ENCODE peak calls at places on chromosomes 7 and 10, in ten cellular contexts. I is endothelial cell, Z is mesothelial cell of epicardium, T is prostate gland, O is heart right ventricle, M is progenitor cell of endocrine pancreas, W is LNCaP clone FGC, K is HCT116, C is dorsolateral prefrontal cortex, V is GM12865. N is an unnamed sample.
A peak's percentile ranks its signal among the peaks of the same experiment; 100 is the strongest.

GRCh38 chr7:158121441-158122045 is 466.1 kb downstream of the PTPRN2 start:
- DNase-seq in I (no peak), Z (no peak), T (no peak), O (no peak), M (no peak), W (no peak), K (no peak), C (no peak), V (no peak), N (no peak)

GRCh38 chr10:7102557-7103349 is 308.1 kb downstream of the SFMBT2 start:
- DNase-seq in I (no peak), Z (no peak), T (no peak), O (no peak), M (no peak), W (no peak), K (no peak), C (no peak), V (peak; percentile 13), N (no peak)

GRCh38 chr10:72204724-72205123 is 11.1 kb upstream of the ANAPC16 start:
- DNase-seq in I (no peak), Z (no peak), T (no peak), O (no peak), M (no peak), W (no peak), K (no peak), C (no peak), V (no peak), N (no peak)

GRCh38 chr10:81082621-81083376 is 545.1 kb downstream of the SH2D4B start:
- DNase-seq in I (no peak), Z (no peak), T (no peak), O (no peak), M (no peak), W (no peak), K (no peak), C (no peak), V (peak; percentile 19), N (no peak)

GRCh38 chr10:98388086-98388655 is 26.8 kb downstream of the PYROXD2 start:
- DNase-seq in I (no peak), Z (no peak), T (no peak), O (no peak), M (no peak), W (no peak), K (no peak), C (no peak), V (no peak), N (no peak)

GRCh38 chr7:81501220-81501619 is 268.6 kb downstream of the HGF start:
- DNase-seq in I (no peak), Z (no peak), T (no peak), O (no peak), M (no peak), W (no peak), K (peak; percentile 13), C (no peak), V (peak; percentile 9), N (no peak)

GRCh38 chr10:3946234-3947229 is 161.5 kb upstream of the KLF6 start:
- DNase-seq in I (no peak), Z (no peak), T (no peak), O (no peak), M (no peak), W (no peak), K (no peak), C (no peak), V (no peak), N (no peak)

GRCh38 chr10:49539320-49539885 is 482 bp upstream of the ERCC6 start:
- DNase-seq in I (peak; percentile 58), Z (no peak), T (peak; percentile 23), O (peak; percentile 27), M (no peak), W (peak; percentile 44), K (peak; percentile 18), C (peak; percentile 36), V (no peak), N (peak; percentile 28)

GRCh38 chr10:23408330-23408976 is 30.4 kb upstream of the OTUD1 start:
- DNase-seq in I (no peak), Z (no peak), T (no peak), O (no peak), M (no peak), W (peak; percentile 66), K (no peak), C (no peak), V (no peak), N (no peak)

GRCh38 chr7:43164757-43165156 is 52.3 kb downstream of the HECW1 start:
- DNase-seq in I (no peak), Z (no peak), T (no peak), O (no peak), M (no peak), W (no peak), K (peak; percentile 39), C (no peak), V (peak; percentile 76), N (no peak)

GRCh38 chr7:151940048-151940845 is 16.0 kb upstream of the GALNTL5 start:
- DNase-seq in I (no peak), Z (no peak), T (no peak), O (no peak), M (no peak), W (no peak), K (no peak), C (no peak), V (no peak), N (no peak)

GRCh38 chr7:79282051-79282694 is 171.3 kb downstream of the MAGI2 start:
- DNase-seq in I (no peak), Z (no peak), T (no peak), O (peak; percentile 6), M (no peak), W (no peak), K (peak; percentile 35), C (peak; percentile 62), V (no peak), N (no peak)

GRCh38 chr7:157523371-157523765 is 186.6 kb downstream of the DNAJB6 start:
- DNase-seq in I (no peak), Z (no peak), T (no peak), O (no peak), M (peak; percentile 3), W (no peak), K (no peak), C (no peak), V (no peak), N (no peak)

GRCh38 chr10:96758423-96758822 is 38.1 kb upstream of the PIK3AP1 start:
- DNase-seq in I (no peak), Z (no peak), T (no peak), O (peak; percentile 12), M (no peak), W (no peak), K (no peak), C (no peak), V (peak; percentile 86), N (no peak)

GRCh38 chr10:96814264-96814663 is 17.8 kb upstream of the LCOR start:
- DNase-seq in I (no peak), Z (no peak), T (no peak), O (no peak), M (no peak), W (no peak), K (peak; percentile 23), C (no peak), V (no peak), N (no peak)

GRCh38 chr7:137462847-137463246 is 119.3 kb upstream of the PTN start:
- DNase-seq in I (no peak), Z (no peak), T (no peak), O (no peak), M (no peak), W (no peak), K (no peak), C (no peak), V (peak; percentile 18), N (no peak)

GRCh38 chr7:108285018-108285368 is 154.8 kb upstream of the LAMB4 start:
- DNase-seq in I (no peak), Z (no peak), T (no peak), O (no peak), M (no peak), W (no peak), K (no peak), C (no peak), V (no peak), N (no peak)

GRCh38 chr7:13282377-13282980 is 595.0 kb downstream of the ARL4A start:
- DNase-seq in I (no peak), Z (no peak), T (no peak), O (no peak), M (no peak), W (peak; percentile 37), K (peak; percentile 35), C (no peak), V (no peak), N (no peak)
- TF ChIP-seq CTCF in I (no peak), Z (peak; percentile 42), T (peak; percentile 43), O (no peak), M (peak; percentile 67), W (peak; percentile 41), K (peak; percentile 39), C (peak; percentile 41), V (no peak), N (peak; percentile 74)

DNA sequence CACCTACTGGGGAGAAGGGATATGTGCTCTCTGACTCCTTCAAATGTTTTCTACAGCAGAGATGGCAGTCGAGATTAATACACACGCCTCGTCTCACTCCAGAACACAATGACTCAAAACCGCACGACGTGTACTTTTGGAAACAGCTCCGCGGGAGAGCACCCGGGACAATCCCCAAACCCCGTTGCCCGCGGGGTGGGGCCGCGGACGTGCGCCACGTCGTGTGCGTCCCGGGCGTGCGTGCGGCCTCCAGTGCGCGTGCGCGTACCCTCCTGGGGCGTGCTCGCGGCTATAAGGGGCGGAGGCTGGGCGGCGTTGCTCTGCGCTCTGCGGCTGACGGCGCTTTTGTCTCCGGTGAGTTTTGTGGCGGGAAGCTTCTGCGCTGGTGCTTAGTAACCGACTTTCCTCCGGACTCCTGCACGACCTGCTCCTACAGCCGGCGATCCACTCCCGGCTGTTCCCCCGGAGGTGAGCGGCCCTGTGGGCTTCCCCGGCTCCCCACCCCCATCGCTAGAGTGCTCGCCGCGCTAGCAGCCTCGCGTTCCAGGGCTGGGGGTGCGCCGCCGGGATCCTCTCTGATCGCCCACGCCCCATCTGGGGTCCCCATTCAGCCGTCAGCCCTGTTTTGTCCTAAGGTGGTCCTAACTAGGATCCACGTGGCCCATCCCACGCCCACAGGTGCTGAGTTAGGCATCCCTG is at the start of gene HILPDA:
- DNase-seq in I (peak; percentile 79), Z (peak; percentile 78), T (peak; percentile 88), O (peak; percentile 92), M (peak; percentile 72), W (peak; percentile 70), K (peak; percentile 73), C (peak; percentile 86), V (peak; percentile 97), N (peak; percentile 86)
- TF ChIP-seq CTCF in I (no peak), Z (no peak), T (peak; percentile 29), O (no peak), M (no peak), W (no peak), K (no peak), C (peak; percentile 41), V (no peak), N (no peak)

DNA sequence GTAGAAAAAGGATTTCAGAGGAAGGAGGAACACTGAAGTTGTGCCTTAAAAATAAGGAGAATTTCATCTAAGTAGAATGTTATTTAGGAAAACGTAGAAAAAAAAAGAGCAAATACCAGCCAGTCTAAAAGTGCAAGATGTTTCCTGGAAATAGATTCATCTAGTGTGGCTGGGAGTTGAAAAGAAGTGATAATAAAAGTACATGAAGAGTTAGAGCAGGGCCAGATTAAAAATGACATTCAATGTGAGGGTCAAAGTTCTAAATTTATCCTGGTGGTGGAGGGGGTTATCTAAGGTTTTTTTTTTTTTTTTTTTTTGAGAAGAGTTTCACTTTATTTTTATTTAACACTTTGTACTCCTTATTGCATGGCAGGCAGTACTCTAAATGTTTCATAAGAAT is 289.3 kb downstream of the MDFIC start:
- DNase-seq in I (no peak), Z (no peak), T (no peak), O (no peak), M (no peak), W (no peak), K (no peak), C (no peak), V (no peak), N (no peak)
- TF ChIP-seq CTCF in I (no peak), Z (no peak), T (no peak), O (no peak), M (no peak), W (no peak), K (no peak), C (no peak), V (no peak), N (no peak)

GRCh38 chr7:87886875-87887274 is 10.6 kb downstream of the DBF4 start:
- DNase-seq in I (no peak), Z (no peak), T (no peak), O (no peak), M (no peak), W (no peak), K (peak; percentile 3), C (no peak), V (peak; percentile 18), N (no peak)
- TF ChIP-seq CTCF in I (peak; percentile 62), Z (peak; percentile 66), T (peak; percentile 50), O (no peak), M (peak; percentile 65), W (peak; percentile 38), K (peak; percentile 53), C (peak; percentile 52), V (no peak), N (peak; percentile 75)

N was measured in neural crest cell.